ENCODE peak calls at places on chromosomes 6 and 20, in four cellular contexts. V, R, G and Q are unnamed samples.

GRCh38 chr6:131792091-131792496 is 15.7 kb upstream of the ENPP1 start:
- DNase-seq in V (no peak), R (peak), G (no peak), Q (no peak)

GRCh38 chr6:34513628-34514027 is 42.5 kb downstream of the SPDEF start:
- DNase-seq in V (no peak), R (no peak), G (no peak), Q (no peak)

GRCh38 chr6:31304683-31305082 is 32.8 kb upstream of the HLA-C start:
- DNase-seq in V (no peak), R (peak), G (no peak), Q (no peak)

GRCh38 chr6:85388531-85388930 is 61.4 kb upstream of the NT5E start:
- DNase-seq in V (no peak), R (no peak), G (no peak), Q (no peak)

GRCh38 chr6:87029711-87030314 is 65.1 kb downstream of the CGA start:
- DNase-seq in V (peak), R (peak), G (peak), Q (peak)

GRCh38 chr6:30543824-30544223 is 12.5 kb downstream of the GNL1 start:
- DNase-seq in V (no peak), R (no peak), G (no peak), Q (no peak)

GRCh38 chr20:48846516-48847492 is 19.0 kb upstream of the PREX1 start:
- DNase-seq in V (peak), R (no peak), G (no peak), Q (peak)

GRCh38 chr20:34558320-34559202 is at the start of gene MAP1LC3A:
- DNase-seq in V (peak), R (peak), G (peak), Q (peak)

GRCh38 chr6:5344038-5344437 is 82.7 kb downstream of the FARS2 start:
- DNase-seq in V (no peak), R (no peak), G (no peak), Q (peak)

GRCh38 chr20:4341804-4342560 is 326.6 kb upstream of the RNF24 start:
- DNase-seq in V (peak), R (peak), G (peak), Q (no peak)

GRCh38 chr6:104698979-104699378 is 160.7 kb downstream of the HACE1 start:
- DNase-seq in V (no peak), R (no peak), G (no peak), Q (no peak)

GRCh38 chr20:12722096-12722495 is 286.7 kb upstream of the SPTLC3 start:
- DNase-seq in V (no peak), R (no peak), G (no peak), Q (no peak)

GRCh38 chr6:87702589-87702945 is 534 bp upstream of the AKIRIN2 start:
- DNase-seq in V (no peak), R (peak), G (no peak), Q (no peak)

GRCh38 chr6:16206595-16207037 is 31.8 kb upstream of the GMPR start:
- DNase-seq in V (peak), R (peak), G (peak), Q (peak)

GRCh38 chr20:21707999-21708737 is 2.7 kb downstream of the PAX1 start:
- DNase-seq in V (no peak), R (no peak), G (no peak), Q (no peak)

GRCh38 chr20:3011752-3012151 is 31.7 kb upstream of the GNRH2 start:
- DNase-seq in V (no peak), R (no peak), G (no peak), Q (no peak)

GRCh38 chr6:158662607-158663464 is 13.0 kb downstream of the SYTL3 start:
- DNase-seq in V (peak), R (peak), G (no peak), Q (no peak)

GRCh38 chr6:74991573-74992332 is 214.1 kb downstream of the COL12A1 start:
- DNase-seq in V (peak), R (peak), G (no peak), Q (no peak)

GRCh38 chr6:81834141-81834621 is 81.7 kb upstream of the TENT5A start:
- DNase-seq in V (peak), R (peak), G (peak), Q (no peak)

GRCh38 chr6:116404706-116405105 is 34.0 kb downstream of the DSE start:
- DNase-seq in V (peak), R (peak), G (no peak), Q (no peak)

GRCh38 chr6:22149501-22150490 is 147.0 kb downstream of the PRL start:
- DNase-seq in V (peak), R (no peak), G (peak), Q (no peak)

GRCh38 chr20:47080365-47080764 is 185.7 kb downstream of the EYA2 start:
- DNase-seq in V (no peak), R (no peak), G (no peak), Q (no peak)

GRCh38 chr6:55953384-55953783 is 78.0 kb upstream of the BMP5 start:
- DNase-seq in V (peak), R (peak), G (peak), Q (no peak)

GRCh38 chr6:25485820-25486559 is 166.0 kb upstream of the SCGN start:
- DNase-seq in V (peak), R (peak), G (no peak), Q (no peak)

GRCh38 chr6:167678102-167679101 is 148.3 kb upstream of the AFDN start:
- DNase-seq in V (no peak), R (no peak), G (no peak), Q (no peak)

GRCh38 chr6:157263146-157263545 is 60.2 kb downstream of the TMEM242 start:
- DNase-seq in V (no peak), R (no peak), G (no peak), Q (no peak)

GRCh38 chr20:44901972-44902371 is 7.9 kb upstream of the PABPC1L start:
- DNase-seq in V (peak), R (peak), G (no peak), Q (no peak)

DNA sequence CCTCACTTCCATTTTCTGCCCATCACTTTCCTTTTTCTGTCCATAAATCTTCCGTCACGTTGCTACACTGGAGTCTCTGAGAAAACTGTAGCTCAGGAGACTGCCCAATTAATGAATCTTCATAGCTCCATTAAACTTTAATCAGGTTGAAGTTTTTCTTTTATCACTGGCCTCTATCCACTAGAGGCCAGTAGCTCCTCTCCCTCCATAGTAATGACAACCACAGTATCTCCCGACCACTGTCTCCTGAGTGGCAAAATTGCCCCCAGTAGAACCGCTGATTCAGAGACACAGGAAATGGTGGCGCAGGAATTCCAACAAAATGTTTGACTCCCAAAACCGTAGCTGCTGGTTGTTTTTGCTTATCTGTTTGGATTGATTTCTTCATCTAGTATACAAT is 18.4 kb upstream of the DOK5 start:
- DNase-seq in V (no peak), R (no peak), G (no peak), Q (no peak)
- TF ChIP-seq CTCF in V (no peak), R (no peak), G (no peak), Q (no peak)

DNA sequence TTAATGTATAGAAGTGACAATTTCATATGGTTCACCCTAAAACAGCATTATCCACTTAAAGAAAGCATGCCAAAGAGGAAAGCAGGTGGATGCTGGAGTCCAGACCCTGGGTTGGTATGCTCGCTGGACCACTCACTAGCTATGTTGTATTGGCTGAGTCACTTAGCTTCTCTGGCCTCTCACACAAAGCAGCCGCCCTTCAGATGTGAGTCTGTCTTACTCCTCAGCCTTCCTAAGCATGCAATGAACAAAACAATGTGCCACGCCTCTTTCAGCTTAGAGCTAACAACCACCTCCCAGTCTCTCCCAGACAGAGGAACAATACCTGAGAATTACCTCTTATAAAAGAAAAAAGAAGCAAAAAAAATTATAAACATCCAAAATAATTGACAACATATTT is 29.4 kb downstream of the SIM1 start:
- DNase-seq in V (no peak), R (no peak), G (no peak), Q (no peak)
- TF ChIP-seq CTCF in V (no peak), R (no peak), G (no peak), Q (no peak)

GRCh38 chr6:7106752-7107577 is 796 bp upstream of the RREB1 start:
- DNase-seq in V (no peak), R (no peak), G (no peak), Q (peak)
- TF ChIP-seq CTCF in V (peak), R (peak), G (peak), Q (peak)

GRCh38 chr20:62585571-62585970 is 56.7 kb upstream of the SLCO4A1 start:
- DNase-seq in V (no peak), R (no peak), G (no peak), Q (no peak)

GRCh38 chr20:62581308-62581707 is 61.0 kb upstream of the SLCO4A1 start:
- DNase-seq in V (no peak), R (no peak), G (no peak), Q (no peak)

GRCh38 chr20:62584671-62585512 is 57.4 kb upstream of the SLCO4A1 start:
- DNase-seq in V (no peak), R (no peak), G (no peak), Q (no peak)

GRCh38 chr20:62581806-62582205 is 60.5 kb upstream of the SLCO4A1 start:
- DNase-seq in V (no peak), R (no peak), G (no peak), Q (no peak)

DNA sequence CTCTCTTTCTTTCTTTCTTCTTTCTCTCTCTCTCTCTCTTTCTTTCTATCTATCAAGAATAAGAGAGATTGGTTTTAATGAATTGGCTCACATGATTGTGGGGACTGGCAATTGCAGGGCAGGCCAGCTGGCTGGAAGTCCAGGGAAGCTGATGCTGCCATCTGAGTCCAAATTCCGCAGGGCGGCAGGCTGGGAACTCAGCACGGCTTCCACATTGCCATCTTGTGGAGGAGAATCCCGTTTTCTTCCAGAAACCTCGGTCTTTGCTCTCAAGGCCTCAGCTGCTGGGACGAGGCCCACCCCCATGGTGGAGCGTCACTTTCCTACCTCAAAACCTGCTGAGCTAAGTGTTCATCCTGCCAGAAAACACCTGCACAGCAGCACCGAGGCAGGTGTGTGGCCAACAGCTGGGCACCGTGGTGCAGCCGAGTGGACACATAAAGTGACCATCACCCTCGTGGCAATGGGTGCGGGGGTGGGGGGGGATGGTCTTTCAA is 58.8 kb upstream of the SLCO4A1 start:
- DNase-seq in V (peak), R (no peak), G (no peak), Q (no peak)
- TF ChIP-seq CTCF in V (no peak), R (peak), G (no peak), Q (no peak)

GRCh38 chr20:37565134-37565811 is 37.6 kb upstream of the BLCAP start:
- DNase-seq in V (no peak), R (no peak), G (no peak), Q (no peak)

GRCh38 chr20:37567671-37568588 is 40.3 kb upstream of the BLCAP start:
- DNase-seq in V (no peak), R (no peak), G (no peak), Q (no peak)

GRCh38 chr20:37566590-37567330 is 39.1 kb upstream of the BLCAP start:
- DNase-seq in V (no peak), R (no peak), G (no peak), Q (no peak)

GRCh38 chr20:37564388-37565133 is 36.9 kb upstream of the BLCAP start:
- DNase-seq in V (peak), R (peak), G (no peak), Q (peak)

DNA sequence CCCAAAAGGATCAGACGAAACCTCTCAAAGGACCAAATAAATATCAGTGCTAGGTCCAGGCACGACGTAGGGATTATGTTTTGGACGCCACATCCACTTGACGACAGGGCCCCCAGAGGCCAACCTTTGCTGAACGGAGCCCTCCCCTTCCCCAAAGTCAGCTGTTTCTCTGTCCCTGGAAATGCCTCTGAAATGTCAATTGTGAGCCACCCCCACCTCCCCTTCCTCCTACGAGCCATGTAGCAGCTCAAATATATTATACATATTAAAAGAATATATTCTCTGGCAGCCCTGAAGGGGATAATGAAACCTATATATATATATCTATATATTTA is 39.6 kb upstream of the BLCAP start:
- DNase-seq in V (no peak), R (no peak), G (no peak), Q (no peak)
- TF ChIP-seq CTCF in V (no peak), R (no peak), G (no peak), Q (no peak)

GRCh38 chr6:11595903-11596302 is 58.4 kb downstream of the TMEM170B start:
- DNase-seq in V (no peak), R (peak), G (no peak), Q (no peak)
- TF ChIP-seq CTCF in V (peak), R (peak), G (peak), Q (no peak)

GRCh38 chr6:33052627-33053026 is 20.8 kb downstream of the HLA-DPA1 start:
- DNase-seq in V (no peak), R (no peak), G (no peak), Q (no peak)
- TF ChIP-seq CTCF in V (no peak), R (no peak), G (no peak), Q (no peak)

GRCh38 chr6:47352966-47353365 is 43.3 kb upstream of the TNFRSF21 start:
- DNase-seq in V (no peak), R (no peak), G (no peak), Q (no peak)

GRCh38 chr6:47349931-47350330 is 40.2 kb upstream of the TNFRSF21 start:
- DNase-seq in V (no peak), R (no peak), G (no peak), Q (no peak)

GRCh38 chr6:47355496-47355895 is 45.8 kb upstream of the TNFRSF21 start:
- DNase-seq in V (no peak), R (no peak), G (no peak), Q (no peak)

GRCh38 chr6:47353822-47354221 is 44.1 kb upstream of the TNFRSF21 start:
- DNase-seq in V (no peak), R (no peak), G (no peak), Q (no peak)

GRCh38 chr6:47352169-47352568 is 42.5 kb upstream of the TNFRSF21 start:
- DNase-seq in V (no peak), R (no peak), G (no peak), Q (no peak)
- TF ChIP-seq CTCF in V (peak), R (peak), G (peak), Q (no peak)